ENCODE peak calls at places on chromosomes 7 and 10, in nine cellular contexts. L is breast epithelium, I is fibroblast of the aortic adventitia, D is bronchial epithelial cell, O is progenitor cell of endocrine pancreas, J is dorsolateral prefrontal cortex, F is uterus, K is IMR-90, Z is neural crest cell. N is an unnamed sample.

GRCh38 chr10:30813872-30814471 is 184.4 kb upstream of the LYZL2 start:
- DNase-seq in L (no peak), I (peak; percentile 68), D (peak; percentile 75), O (no peak), J (no peak), F (no peak), K (peak; percentile 85), Z (no peak), N (no peak)

GRCh38 chr7:45174966-45175765 is 17.6 kb downstream of the RAMP3 start:
- DNase-seq in L (no peak), I (no peak), D (no peak), O (no peak), J (no peak), F (peak; percentile 5), K (no peak), Z (no peak), N (no peak)

GRCh38 chr10:35909291-35909690 is 267.2 kb upstream of the FZD8 start:
- DNase-seq in L (no peak), I (no peak), D (no peak), O (no peak), J (no peak), F (no peak), K (no peak), Z (no peak), N (no peak)

GRCh38 chr10:3105905-3106304 is 38.6 kb downstream of the PFKP start:
- DNase-seq in L (no peak), I (no peak), D (no peak), O (no peak), J (no peak), F (no peak), K (no peak), Z (no peak), N (no peak)

GRCh38 chr10:79937661-79938226 is 11.2 kb downstream of the SFTPD start:
- DNase-seq in L (no peak), I (no peak), D (no peak), O (no peak), J (no peak), F (no peak), K (no peak), Z (no peak), N (no peak)

GRCh38 chr7:158539711-158540146 is 47.9 kb downstream of the PTPRN2 start:
- DNase-seq in L (no peak), I (no peak), D (no peak), O (no peak), J (no peak), F (no peak), K (no peak), Z (no peak), N (peak; percentile 58)

GRCh38 chr10:27470890-27471289 is 33.2 kb upstream of the RAB18 start:
- DNase-seq in L (no peak), I (no peak), D (no peak), O (no peak), J (no peak), F (no peak), K (no peak), Z (no peak), N (no peak)

GRCh38 chr7:21542891-21543527 is at the start of gene DNAH11:
- DNase-seq in L (no peak), I (no peak), D (peak; percentile 37), O (peak; percentile 47), J (no peak), F (no peak), K (no peak), Z (peak; percentile 50), N (peak; percentile 67)

GRCh38 chr7:40490603-40490924 is 355.8 kb downstream of the SUGCT start:
- DNase-seq in L (no peak), I (peak; percentile 9), D (no peak), O (no peak), J (no peak), F (no peak), K (no peak), Z (no peak), N (no peak)

GRCh38 chr7:27128776-27129728 is 1.5 kb downstream of the HOXA4 start:
- DNase-seq in L (peak; percentile 43), I (no peak), D (no peak), O (no peak), J (no peak), F (no peak), K (no peak), Z (no peak), N (no peak)

GRCh38 chr10:59465089-59465488 is 102.7 kb upstream of the FAM13C start:
- DNase-seq in L (no peak), I (peak; percentile 77), D (peak; percentile 46), O (no peak), J (no peak), F (no peak), K (peak; percentile 53), Z (no peak), N (no peak)
- TF ChIP-seq CTCF in L (no peak), I (peak; percentile 49), D (peak; percentile 39), O (no peak), J (peak; percentile 66), F (no peak), K (peak; percentile 40), Z (no peak), N (no peak)

GRCh38 chr7:98289333-98289875 is 7.9 kb downstream of the BRI3 start:
- DNase-seq in L (no peak), I (no peak), D (no peak), O (no peak), J (no peak), F (no peak), K (no peak), Z (no peak), N (no peak)

GRCh38 chr7:98293746-98294145 is 12.3 kb downstream of the BRI3 start:
- DNase-seq in L (no peak), I (no peak), D (no peak), O (no peak), J (no peak), F (no peak), K (no peak), Z (no peak), N (no peak)

GRCh38 chr7:98294326-98294725 is 12.8 kb downstream of the BRI3 start:
- DNase-seq in L (no peak), I (no peak), D (no peak), O (no peak), J (no peak), F (no peak), K (no peak), Z (no peak), N (no peak)

GRCh38 chr7:98293265-98293664 is 11.8 kb downstream of the BRI3 start:
- DNase-seq in L (no peak), I (no peak), D (no peak), O (no peak), J (no peak), F (no peak), K (no peak), Z (no peak), N (no peak)

DNA sequence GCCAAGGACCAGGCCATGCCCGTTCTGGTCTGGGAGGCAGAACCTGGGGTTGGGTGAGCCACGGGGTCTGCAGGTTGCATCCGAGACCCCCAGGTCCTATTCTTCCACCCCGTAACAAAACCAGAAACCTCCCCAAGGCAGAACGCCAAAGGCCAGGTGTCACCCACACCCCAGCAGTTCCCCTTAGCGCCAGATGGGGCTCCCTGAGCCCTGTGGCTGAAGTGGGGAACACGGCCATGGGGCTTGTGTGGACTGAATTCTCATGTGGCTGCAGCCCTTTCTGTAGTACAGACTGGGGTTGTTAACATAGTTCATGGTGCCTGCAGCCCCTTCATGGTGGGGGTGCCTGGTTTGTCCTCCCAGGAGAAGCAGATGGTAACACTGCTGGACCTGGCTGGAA is 10.2 kb downstream of the BRI3 start:
- DNase-seq in L (no peak), I (no peak), D (no peak), O (no peak), J (no peak), F (no peak), K (no peak), Z (no peak), N (no peak)
- TF ChIP-seq CTCF in L (no peak), I (peak; percentile 19), D (peak; percentile 32), O (peak; percentile 26), J (no peak), F (no peak), K (peak; percentile 13), Z (peak; percentile 28), N (no peak)

GRCh38 chr7:633381-634018 is 93.0 kb upstream of the DNAAF5 start:
- DNase-seq in L (no peak), I (no peak), D (no peak), O (no peak), J (no peak), F (no peak), K (no peak), Z (no peak), N (no peak)

GRCh38 chr7:635227-635626 is 91.3 kb upstream of the DNAAF5 start:
- DNase-seq in L (no peak), I (no peak), D (no peak), O (no peak), J (no peak), F (no peak), K (no peak), Z (no peak), N (no peak)

GRCh38 chr7:638256-639011 is 88.1 kb upstream of the DNAAF5 start:
- DNase-seq in L (no peak), I (no peak), D (no peak), O (no peak), J (peak; percentile 26), F (no peak), K (no peak), Z (no peak), N (no peak)

GRCh38 chr7:637826-638225 is 88.7 kb upstream of the DNAAF5 start:
- DNase-seq in L (no peak), I (no peak), D (no peak), O (no peak), J (no peak), F (no peak), K (no peak), Z (no peak), N (no peak)

DNA sequence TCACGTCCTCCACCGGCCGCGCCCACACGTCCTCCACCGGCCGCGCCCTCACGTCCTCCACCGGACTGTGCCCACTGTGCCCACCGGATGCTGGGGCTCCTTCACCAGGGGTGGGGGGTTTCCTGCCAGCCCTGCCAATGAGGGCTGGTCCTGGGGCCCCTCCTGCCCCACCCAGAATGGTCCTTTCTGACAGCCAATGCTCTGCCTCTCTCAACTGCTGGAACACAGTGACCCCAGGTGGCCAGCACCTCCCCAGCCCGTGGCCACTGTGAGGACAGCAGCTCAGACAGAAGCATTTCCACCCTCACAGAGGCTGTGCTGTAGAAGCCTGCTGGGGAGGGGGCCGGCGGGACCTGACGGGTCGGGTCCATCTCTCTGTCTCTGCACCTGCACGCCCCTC is 90.1 kb upstream of the DNAAF5 start:
- DNase-seq in L (no peak), I (peak; percentile 5), D (no peak), O (no peak), J (peak; percentile 70), F (no peak), K (no peak), Z (no peak), N (peak; percentile 48)
- TF ChIP-seq CTCF in L (no peak), I (peak; percentile 36), D (peak; percentile 1), O (no peak), J (peak; percentile 60), F (no peak), K (peak; percentile 39), Z (peak; percentile 24), N (no peak)

DNA sequence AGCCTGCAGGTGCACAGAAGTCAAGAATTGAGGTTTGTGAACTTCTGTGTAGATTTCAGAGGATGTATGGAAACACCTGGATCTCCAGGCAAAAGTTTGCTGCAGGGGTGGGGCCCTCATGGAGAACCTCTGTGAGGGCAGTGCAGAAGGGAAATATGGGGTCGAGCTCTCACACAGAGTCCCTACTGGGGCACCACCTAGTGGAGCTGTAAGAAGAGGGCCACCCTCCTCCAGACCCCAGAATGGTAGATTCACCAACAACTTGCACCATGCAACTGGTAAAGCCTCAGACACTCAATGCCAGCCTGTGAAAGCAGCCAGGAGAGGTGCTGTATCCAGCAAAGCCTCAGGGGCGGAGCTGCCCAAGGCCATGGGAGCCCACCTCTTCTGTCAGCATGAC is 205.8 kb downstream of the CCSER2 start:
- DNase-seq in L (no peak), I (no peak), D (no peak), O (no peak), J (no peak), F (no peak), K (no peak), Z (no peak), N (no peak)
- TF ChIP-seq CTCF in L (no peak), I (peak; percentile 9), D (peak; percentile 6), O (peak; percentile 13), J (peak; percentile 33), F (no peak), K (peak; percentile 29), Z (no peak), N (no peak)

N was measured in glutamatergic neuron.